ENCODE peak calls at places on chromosomes 12 and 14, in eight cellular contexts. One of them, this sample, is unnamed.
A peak's percentile ranks its signal among the peaks of the same experiment; 100 is the strongest.

GRCh38 chr12:118259079-118259478 is 113.6 kb downstream of the TAOK3 start:
- DNase-seq in A549: no peak
- DNase-seq in heart left ventricle: no peak
- DNase-seq in transverse colon: no peak
- DNase-seq in GM12878: no peak
- DNase-seq in testis: no peak
- DNase-seq in tibial nerve: no peak
- DNase-seq in right lobe of liver: no peak
- DNase-seq in this sample: peak; percentile 7

GRCh38 chr12:64178122-64178521 is 44.0 kb downstream of the KICS2 start:
- DNase-seq in A549: no peak
- DNase-seq in heart left ventricle: no peak
- DNase-seq in transverse colon: no peak
- DNase-seq in GM12878: no peak
- DNase-seq in testis: no peak
- DNase-seq in tibial nerve: no peak
- DNase-seq in right lobe of liver: no peak
- DNase-seq in this sample: no peak

GRCh38 chr14:63438065-63438757 is 105.0 kb downstream of the PPP2R5E start:
- DNase-seq in A549: peak; percentile 26
- DNase-seq in heart left ventricle: peak; percentile 54
- DNase-seq in transverse colon: peak; percentile 58
- DNase-seq in GM12878: no peak
- DNase-seq in testis: peak; percentile 59
- DNase-seq in tibial nerve: peak; percentile 66
- DNase-seq in right lobe of liver: no peak
- DNase-seq in this sample: peak; percentile 80

GRCh38 chr14:90294872-90295271 is 36.9 kb downstream of the NRDE2 start:
- DNase-seq in A549: no peak
- DNase-seq in heart left ventricle: no peak
- DNase-seq in transverse colon: no peak
- DNase-seq in GM12878: no peak
- DNase-seq in testis: no peak
- DNase-seq in tibial nerve: no peak
- DNase-seq in right lobe of liver: no peak
- DNase-seq in this sample: no peak

GRCh38 chr12:38653650-38654049 is 251.7 kb downstream of the CPNE8 start:
- DNase-seq in A549: no peak
- DNase-seq in heart left ventricle: no peak
- DNase-seq in transverse colon: no peak
- DNase-seq in GM12878: no peak
- DNase-seq in testis: no peak
- DNase-seq in tibial nerve: no peak
- DNase-seq in right lobe of liver: no peak
- DNase-seq in this sample: no peak

GRCh38 chr12:28191018-28191595 is 851 bp downstream of the CCDC91 start:
- DNase-seq in A549: peak; percentile 22
- DNase-seq in heart left ventricle: peak; percentile 39
- DNase-seq in transverse colon: peak; percentile 8
- DNase-seq in GM12878: no peak
- DNase-seq in testis: no peak
- DNase-seq in tibial nerve: no peak
- DNase-seq in right lobe of liver: no peak
- DNase-seq in this sample: no peak

GRCh38 chr14:101029668-101030290 is 126.3 kb upstream of the RTL1 start:
- DNase-seq in A549: no peak
- DNase-seq in heart left ventricle: no peak
- DNase-seq in transverse colon: no peak
- DNase-seq in GM12878: no peak
- DNase-seq in testis: no peak
- DNase-seq in tibial nerve: no peak
- DNase-seq in right lobe of liver: peak; percentile 37
- DNase-seq in this sample: peak; percentile 11

GRCh38 chr14:36655963-36656768 is 5.5 kb upstream of the PAX9 start:
- DNase-seq in A549: peak; percentile 66
- DNase-seq in heart left ventricle: no peak
- DNase-seq in transverse colon: peak; percentile 32
- DNase-seq in GM12878: no peak
- DNase-seq in testis: peak; percentile 73
- DNase-seq in tibial nerve: no peak
- DNase-seq in right lobe of liver: no peak
- DNase-seq in this sample: peak; percentile 36

GRCh38 chr14:45699451-45699850 is 446.4 kb upstream of the MIS18BP1 start:
- DNase-seq in A549: no peak
- DNase-seq in heart left ventricle: no peak
- DNase-seq in transverse colon: no peak
- DNase-seq in GM12878: no peak
- DNase-seq in testis: no peak
- DNase-seq in tibial nerve: no peak
- DNase-seq in right lobe of liver: no peak
- DNase-seq in this sample: no peak

GRCh38 chr14:37116933-37117844 is 55.2 kb downstream of the SLC25A21 start:
- DNase-seq in A549: peak; percentile 40
- DNase-seq in heart left ventricle: no peak
- DNase-seq in transverse colon: no peak
- DNase-seq in GM12878: no peak
- DNase-seq in testis: no peak
- DNase-seq in tibial nerve: no peak
- DNase-seq in right lobe of liver: no peak
- DNase-seq in this sample: no peak

GRCh38 chr12:11321980-11322379 is 11.7 kb upstream of the PRB4 start:
- DNase-seq in A549: no peak
- DNase-seq in heart left ventricle: no peak
- DNase-seq in transverse colon: no peak
- DNase-seq in GM12878: no peak
- DNase-seq in testis: no peak
- DNase-seq in tibial nerve: no peak
- DNase-seq in right lobe of liver: no peak
- DNase-seq in this sample: no peak

GRCh38 chr14:57714487-57714899 is 151.4 kb downstream of the SLC35F4 start:
- DNase-seq in A549: no peak
- DNase-seq in heart left ventricle: no peak
- DNase-seq in transverse colon: no peak
- DNase-seq in GM12878: no peak
- DNase-seq in testis: no peak
- DNase-seq in tibial nerve: no peak
- DNase-seq in right lobe of liver: no peak
- DNase-seq in this sample: no peak

GRCh38 chr12:43169115-43169681 is 382.8 kb downstream of the ADAMTS20 start:
- DNase-seq in A549: no peak
- DNase-seq in heart left ventricle: no peak
- DNase-seq in transverse colon: no peak
- DNase-seq in GM12878: no peak
- DNase-seq in testis: no peak
- DNase-seq in tibial nerve: no peak
- DNase-seq in right lobe of liver: no peak
- DNase-seq in this sample: no peak

GRCh38 chr12:33795536-33795935 is 226.8 kb upstream of the ALG10 start:
- DNase-seq in A549: no peak
- DNase-seq in heart left ventricle: no peak
- DNase-seq in transverse colon: no peak
- DNase-seq in GM12878: no peak
- DNase-seq in testis: no peak
- DNase-seq in tibial nerve: no peak
- DNase-seq in right lobe of liver: no peak
- DNase-seq in this sample: no peak

GRCh38 chr14:91877376-91877775 is 10.0 kb upstream of the TC2N start:
- DNase-seq in A549: no peak
- DNase-seq in heart left ventricle: no peak
- DNase-seq in transverse colon: no peak
- DNase-seq in GM12878: no peak
- DNase-seq in testis: no peak
- DNase-seq in tibial nerve: no peak
- DNase-seq in right lobe of liver: no peak
- DNase-seq in this sample: no peak

GRCh38 chr14:69398053-69398817 is at the start of the genes ERH and SLC39A9:
- DNase-seq in A549: peak; percentile 96
- DNase-seq in heart left ventricle: peak; percentile 96
- DNase-seq in transverse colon: peak; percentile 96
- DNase-seq in GM12878: peak; percentile 97
- DNase-seq in testis: peak; percentile 99
- DNase-seq in tibial nerve: peak; percentile 96
- DNase-seq in right lobe of liver: peak; percentile 97
- DNase-seq in this sample: peak; percentile 96
- TF ChIP-seq POLR2A in A549: peak; percentile 85
- TF ChIP-seq POLR2A in heart left ventricle: peak; percentile 41
- TF ChIP-seq POLR2A in transverse colon: peak; percentile 71
- TF ChIP-seq POLR2A in GM12878: peak; percentile 91
- TF ChIP-seq POLR2A in testis: no peak
- TF ChIP-seq POLR2A in tibial nerve: no peak
- TF ChIP-seq POLR2A in right lobe of liver: peak; percentile 60
- TF ChIP-seq POLR2A in this sample: peak; percentile 89

GRCh38 chr14:22540811-22541360 is 48.1 kb downstream of the DAD1 start:
- DNase-seq in A549: no peak
- DNase-seq in heart left ventricle: no peak
- DNase-seq in transverse colon: no peak
- DNase-seq in GM12878: no peak
- DNase-seq in testis: no peak
- DNase-seq in tibial nerve: no peak
- DNase-seq in right lobe of liver: no peak
- DNase-seq in this sample: no peak
- H3K4me1 ChIP-seq in A549: peaks cover 20% of the 10 kb centered on the region
- H3K4me1 ChIP-seq in heart left ventricle: peaks cover 27% of the 10 kb centered on the region
- H3K4me1 ChIP-seq in transverse colon: peaks cover 3% of the 10 kb centered on the region
- H3K4me1 ChIP-seq in GM12878: peaks cover 38% of the 10 kb centered on the region
- H3K4me1 ChIP-seq in testis: peaks cover 12% of the 10 kb centered on the region
- H3K4me1 ChIP-seq in tibial nerve: peaks cover 34% of the 10 kb centered on the region
- H3K4me1 ChIP-seq in right lobe of liver: no peaks in the 10 kb centered on the region
- H3K4me1 ChIP-seq in this sample: no peaks in the 10 kb centered on the region

GRCh38 chr14:73491977-73492552 is 1.3 kb downstream of the RIOX1 start:
- DNase-seq in A549: no peak
- DNase-seq in heart left ventricle: no peak
- DNase-seq in transverse colon: no peak
- DNase-seq in GM12878: no peak
- DNase-seq in testis: no peak
- DNase-seq in tibial nerve: no peak
- DNase-seq in right lobe of liver: no peak
- DNase-seq in this sample: no peak

GRCh38 chr14:73492661-73493060 is 1.9 kb downstream of the RIOX1 start:
- DNase-seq in A549: no peak
- DNase-seq in heart left ventricle: no peak
- DNase-seq in transverse colon: no peak
- DNase-seq in GM12878: no peak
- DNase-seq in testis: peak; percentile 62
- DNase-seq in tibial nerve: no peak
- DNase-seq in right lobe of liver: no peak
- DNase-seq in this sample: no peak

GRCh38 chr14:73489481-73490175 is 1.1 kb upstream of the RIOX1 start:
- DNase-seq in A549: no peak
- DNase-seq in heart left ventricle: no peak
- DNase-seq in transverse colon: no peak
- DNase-seq in GM12878: no peak
- DNase-seq in testis: no peak
- DNase-seq in tibial nerve: no peak
- DNase-seq in right lobe of liver: no peak
- DNase-seq in this sample: no peak

GRCh38 chr14:73494593-73494992 is 3.9 kb downstream of the RIOX1 start:
- DNase-seq in A549: no peak
- DNase-seq in heart left ventricle: no peak
- DNase-seq in transverse colon: no peak
- DNase-seq in GM12878: no peak
- DNase-seq in testis: no peak
- DNase-seq in tibial nerve: no peak
- DNase-seq in right lobe of liver: no peak
- DNase-seq in this sample: no peak

DNA sequence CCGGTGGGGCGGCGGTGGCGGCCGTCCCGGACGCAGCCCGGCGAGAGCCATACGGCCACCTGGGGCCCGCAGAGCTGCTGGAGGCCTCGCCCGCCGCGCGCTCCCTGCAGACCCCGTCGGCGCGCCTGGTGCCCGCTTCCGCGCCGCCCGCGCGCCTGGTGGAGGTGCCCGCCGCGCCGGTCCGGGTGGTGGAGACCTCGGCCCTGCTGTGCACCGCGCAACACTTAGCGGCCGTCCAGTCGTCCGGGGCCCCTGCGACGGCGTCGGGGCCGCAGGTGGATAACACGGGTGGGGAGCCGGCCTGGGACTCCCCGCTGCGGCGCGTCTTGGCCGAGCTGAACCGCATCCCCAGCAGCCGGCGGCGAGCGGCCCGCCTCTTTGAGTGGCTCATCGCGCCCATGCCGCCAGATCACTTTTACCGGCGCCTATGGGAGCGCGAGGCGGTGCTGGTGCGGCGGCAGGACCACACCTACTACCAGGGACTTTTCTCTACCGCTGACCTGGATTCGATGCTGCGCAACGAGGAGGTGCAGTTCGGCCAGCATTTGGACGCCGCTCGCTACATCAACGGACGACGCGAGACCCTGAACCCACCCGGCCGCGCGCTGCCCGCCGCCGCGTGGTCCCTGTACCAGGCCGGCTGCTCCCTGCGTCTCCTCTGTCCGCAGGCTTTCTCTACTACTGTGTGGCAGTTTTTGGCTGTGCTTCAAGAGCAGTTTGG is 683 bp downstream of the RIOX1 start:
- DNase-seq in A549: peak; percentile 65
- DNase-seq in heart left ventricle: peak; percentile 70
- DNase-seq in transverse colon: peak; percentile 79
- DNase-seq in GM12878: no peak
- DNase-seq in testis: peak; percentile 54
- DNase-seq in tibial nerve: peak; percentile 32
- DNase-seq in right lobe of liver: peak; percentile 82
- DNase-seq in this sample: peak; percentile 70
- TF ChIP-seq POLR2A in A549: peak; percentile 54
- TF ChIP-seq POLR2A in heart left ventricle: no peak
- TF ChIP-seq POLR2A in transverse colon: peak; percentile 1
- TF ChIP-seq POLR2A in GM12878: no peak
- TF ChIP-seq POLR2A in testis: no peak
- TF ChIP-seq POLR2A in tibial nerve: no peak
- TF ChIP-seq POLR2A in right lobe of liver: peak; percentile 72
- TF ChIP-seq POLR2A in this sample: no peak

GRCh38 chr12:93802698-93803097 is 125.5 kb downstream of the CRADD start:
- DNase-seq in A549: no peak
- DNase-seq in heart left ventricle: no peak
- DNase-seq in transverse colon: no peak
- DNase-seq in GM12878: no peak
- DNase-seq in testis: no peak
- DNase-seq in tibial nerve: no peak
- DNase-seq in right lobe of liver: no peak
- DNase-seq in this sample: no peak

GRCh38 chr12:93805736-93806141 is 128.6 kb downstream of the CRADD start:
- DNase-seq in A549: no peak
- DNase-seq in heart left ventricle: no peak
- DNase-seq in transverse colon: no peak
- DNase-seq in GM12878: no peak
- DNase-seq in testis: no peak
- DNase-seq in tibial nerve: no peak
- DNase-seq in right lobe of liver: no peak
- DNase-seq in this sample: no peak

GRCh38 chr12:93804392-93805179 is 127.4 kb downstream of the CRADD start:
- DNase-seq in A549: no peak
- DNase-seq in heart left ventricle: no peak
- DNase-seq in transverse colon: no peak
- DNase-seq in GM12878: no peak
- DNase-seq in testis: no peak
- DNase-seq in tibial nerve: no peak
- DNase-seq in right lobe of liver: no peak
- DNase-seq in this sample: no peak

GRCh38 chr12:93802293-93802692 is 125.1 kb downstream of the CRADD start:
- DNase-seq in A549: no peak
- DNase-seq in heart left ventricle: no peak
- DNase-seq in transverse colon: no peak
- DNase-seq in GM12878: no peak
- DNase-seq in testis: no peak
- DNase-seq in tibial nerve: no peak
- DNase-seq in right lobe of liver: no peak
- DNase-seq in this sample: no peak

GRCh38 chr12:93803408-93803807 is 126.2 kb downstream of the CRADD start:
- DNase-seq in A549: no peak
- DNase-seq in heart left ventricle: no peak
- DNase-seq in transverse colon: no peak
- DNase-seq in GM12878: no peak
- DNase-seq in testis: no peak
- DNase-seq in tibial nerve: no peak
- DNase-seq in right lobe of liver: no peak
- DNase-seq in this sample: no peak
- H3K4me1 ChIP-seq in A549: no peaks in the 10 kb centered on the region
- H3K4me1 ChIP-seq in heart left ventricle: peaks cover 32% of the 10 kb centered on the region
- H3K4me1 ChIP-seq in transverse colon: no peaks in the 10 kb centered on the region
- H3K4me1 ChIP-seq in GM12878: peaks cover 4% of the 10 kb centered on the region
- H3K4me1 ChIP-seq in testis: peaks cover 8% of the 10 kb centered on the region
- H3K4me1 ChIP-seq in tibial nerve: peaks cover 40% of the 10 kb centered on the region
- H3K4me1 ChIP-seq in right lobe of liver: peaks cover 6% of the 10 kb centered on the region
- H3K4me1 ChIP-seq in this sample: peaks cover 8% of the 10 kb centered on the region